ENCODE peak calls at places on chromosomes 2 and 18, in four cellular contexts. P, Z, B and K are unnamed samples. For H3K4me1, the result is how much of the 10 kb centered on the place peaks cover.

GRCh38 chr18:12606592-12607315 is 51.2 kb downstream of the SPIRE1 start:
- DNase-seq in P (peak), Z (peak), B (peak), K (peak)

GRCh38 chr2:190849774-190850173 is 30.8 kb upstream of the GLS start:
- DNase-seq in P (peak), Z (peak), B (peak), K (peak)

GRCh38 chr2:100408941-100409340 is 8.5 kb downstream of the CHST10 start:
- DNase-seq in P (no peak), Z (no peak), B (no peak), K (no peak)

GRCh38 chr2:176200971-176201370 is 12.5 kb downstream of the HOXD1 start:
- DNase-seq in P (no peak), Z (no peak), B (no peak), K (no peak)

GRCh38 chr18:33837191-33837590 is 259.2 kb downstream of the ASXL3 start:
- DNase-seq in P (no peak), Z (no peak), B (no peak), K (no peak)

GRCh38 chr2:106537047-106537446 is 49.9 kb downstream of the CD8B2 start:
- DNase-seq in P (no peak), Z (no peak), B (no peak), K (no peak)

GRCh38 chr18:13615432-13615861 is 110.9 kb downstream of the FAM210A start:
- DNase-seq in P (peak), Z (peak), B (no peak), K (peak)

GRCh38 chr2:96691022-96691612 is 48.6 kb downstream of the FER1L5 start:
- DNase-seq in P (no peak), Z (no peak), B (no peak), K (no peak)

GRCh38 chr2:102048465-102048864 is 56.7 kb downstream of the IL1R2 start:
- DNase-seq in P (peak), Z (peak), B (no peak), K (peak)

GRCh38 chr2:216632952-216633615 is at the start of gene IGFBP2:
- DNase-seq in P (peak), Z (peak), B (peak), K (peak)

GRCh38 chr18:9126337-9126736 is 10.2 kb upstream of the ANKRD12 start:
- DNase-seq in P (no peak), Z (no peak), B (no peak), K (no peak)

GRCh38 chr2:133871810-133872209 is 303.5 kb upstream of the NCKAP5 start:
- DNase-seq in P (peak), Z (no peak), B (peak), K (peak)

GRCh38 chr2:1750270-1750934 is 6.1 kb upstream of the PXDN start:
- DNase-seq in P (no peak), Z (no peak), B (no peak), K (no peak)

GRCh38 chr2:65527451-65528240 is 95.2 kb upstream of the SPRED2 start:
- DNase-seq in P (no peak), Z (no peak), B (no peak), K (no peak)

GRCh38 chr2:200127852-200128251 is 172.5 kb downstream of the MAIP1 start:
- DNase-seq in P (peak), Z (no peak), B (no peak), K (peak)

GRCh38 chr2:25976884-25977741 is 5.2 kb downstream of the KIF3C start:
- DNase-seq in P (peak), Z (no peak), B (peak), K (peak)

GRCh38 chr2:44836174-44836573 is 105.3 kb upstream of the SIX3 start:
- DNase-seq in P (no peak), Z (no peak), B (no peak), K (no peak)

GRCh38 chr2:75720525-75720924 is 9.8 kb upstream of the GCFC2 start:
- DNase-seq in P (no peak), Z (no peak), B (no peak), K (no peak)

GRCh38 chr18:34122724-34123334 is 101.9 kb downstream of the NOL4 start:
- DNase-seq in P (peak), Z (peak), B (peak), K (peak)

GRCh38 chr2:39228413-39229209 is 15.2 kb downstream of the CDKL4 start:
- DNase-seq in P (peak), Z (no peak), B (no peak), K (peak)

GRCh38 chr2:39232141-39232540 is 11.6 kb downstream of the CDKL4 start:
- DNase-seq in P (peak), Z (no peak), B (no peak), K (peak)

GRCh38 chr2:39225564-39225963 is 18.2 kb downstream of the CDKL4 start:
- DNase-seq in P (no peak), Z (no peak), B (no peak), K (no peak)

GRCh38 chr2:39223909-39224308 is 19.9 kb downstream of the CDKL4 start:
- DNase-seq in P (no peak), Z (no peak), B (no peak), K (no peak)

GRCh38 chr2:39227628-39228412 is 15.9 kb downstream of the CDKL4 start:
- DNase-seq in P (peak), Z (peak), B (peak), K (peak)
- H3K4me3 ChIP-seq in P (peak), Z (peak), B (no peak), K (peak)

DNA sequence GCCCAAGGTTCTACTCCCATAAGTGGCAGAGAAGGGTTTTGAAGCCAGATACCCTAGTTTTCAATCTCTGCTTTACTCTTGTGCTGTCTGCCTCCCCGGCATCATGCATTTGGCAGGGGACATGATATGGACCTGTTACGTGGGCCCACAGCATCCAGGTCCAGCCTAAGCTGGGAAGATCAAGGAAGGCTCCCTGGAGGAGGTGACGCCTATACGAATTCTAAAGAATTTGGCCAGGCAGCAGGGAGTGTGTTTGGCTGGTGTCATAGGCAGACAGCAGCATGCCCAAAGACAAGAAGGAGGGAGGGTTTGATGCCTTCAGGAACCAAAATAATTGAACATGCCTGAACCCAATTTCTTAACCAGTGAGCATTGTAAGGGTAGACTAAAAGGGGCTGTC is 21.2 kb downstream of the NRP2 start:
- DNase-seq in P (no peak), Z (no peak), B (no peak), K (no peak)
- H3K4me1 ChIP-seq in P (under half), Z (half or more), B (under half), K (half or more)

DNA sequence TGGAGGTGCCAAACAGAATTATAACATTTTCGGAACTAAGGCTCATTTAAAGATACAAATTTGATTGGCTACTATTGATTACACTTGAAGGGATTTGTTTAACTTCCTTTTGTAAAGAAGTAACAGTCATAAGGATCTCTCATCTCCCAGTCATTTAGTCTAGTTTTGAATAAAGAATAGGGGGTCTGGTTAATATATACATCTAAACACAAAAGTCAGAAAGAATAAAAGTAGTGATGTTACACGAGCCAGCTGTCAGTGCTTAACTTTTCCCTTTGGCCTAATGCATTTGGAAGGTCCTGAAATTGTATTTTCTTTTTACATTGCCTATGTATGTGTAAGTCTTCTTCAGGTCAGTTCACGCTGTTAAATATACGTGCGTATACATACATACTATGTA is 8.1 kb downstream of the SEPTIN2 start:
- DNase-seq in P (no peak), Z (no peak), B (no peak), K (no peak)
- H3K9ac ChIP-seq in P (no peak), Z (no peak), B (no peak), K (peak)

GRCh38 chr2:173160618-173161017 is 85.0 kb downstream of the MAP3K20 start:
- DNase-seq in P (no peak), Z (no peak), B (no peak), K (no peak)

GRCh38 chr2:173157894-173158293 is 82.2 kb downstream of the MAP3K20 start:
- DNase-seq in P (no peak), Z (no peak), B (no peak), K (no peak)

GRCh38 chr2:173159794-173160463 is 84.3 kb downstream of the MAP3K20 start:
- DNase-seq in P (peak), Z (peak), B (peak), K (peak)

GRCh38 chr2:173161516-173161915 is 85.9 kb downstream of the MAP3K20 start:
- DNase-seq in P (no peak), Z (no peak), B (no peak), K (no peak)

DNA sequence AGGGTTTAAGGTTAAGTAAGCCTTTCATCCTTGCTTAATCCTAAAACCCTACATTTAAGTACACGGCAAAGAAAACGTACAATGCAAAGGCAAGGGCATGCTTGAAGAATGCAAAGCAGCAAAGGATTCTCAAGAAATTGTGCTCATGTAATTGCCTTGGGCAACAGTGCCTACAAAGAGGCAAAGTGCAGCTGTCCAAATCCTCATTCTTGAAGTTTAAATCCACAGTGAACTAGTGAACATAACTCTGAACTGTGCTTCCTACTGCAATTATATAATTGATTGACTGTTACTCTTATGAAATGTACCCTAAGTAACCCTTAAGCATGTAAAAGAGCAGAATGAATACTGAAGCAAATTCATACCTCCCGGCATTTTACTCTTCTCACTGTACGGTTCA is 85.4 kb downstream of the MAP3K20 start:
- DNase-seq in P (no peak), Z (no peak), B (no peak), K (peak)
- H3K4me3 ChIP-seq in P (no peak), Z (no peak), B (no peak), K (peak)

GRCh38 chr2:20614201-20615045 is 36.5 kb downstream of the HS1BP3 start:
- DNase-seq in P (peak), Z (peak), B (peak), K (no peak)
- H3K4me1 ChIP-seq in P (under half), Z (under half), B (under half), K (under half)

DNA sequence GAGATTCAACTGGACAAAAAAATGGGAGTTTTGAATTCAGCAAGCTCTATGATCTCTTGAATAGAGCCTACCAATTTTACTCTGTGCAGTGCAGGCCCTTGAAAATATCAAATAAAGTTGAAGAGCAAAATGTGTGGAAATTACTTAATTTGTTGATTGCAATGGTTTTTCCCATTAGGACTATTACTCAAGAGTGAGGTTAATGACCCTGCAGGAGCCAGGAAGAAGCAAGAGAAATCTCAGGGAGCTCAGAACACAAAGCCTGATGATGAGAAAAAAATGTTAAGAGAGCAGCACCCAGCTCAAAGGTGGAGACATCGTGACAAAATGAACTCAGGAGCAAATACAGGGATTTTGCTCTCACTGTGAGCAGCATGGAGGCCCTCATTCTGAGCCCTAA is 337.6 kb upstream of the TRIB2 start:
- DNase-seq in P (no peak), Z (no peak), B (no peak), K (no peak)
- H3K9ac ChIP-seq in P (no peak), Z (no peak), B (no peak), K (no peak)

GRCh38 chr18:44744206-44745180 is 63.8 kb downstream of the SETBP1 start:
- DNase-seq in P (no peak), Z (no peak), B (no peak), K (no peak)
- H3K4me3 ChIP-seq in P (no peak), Z (no peak), B (no peak), K (no peak)

DNA sequence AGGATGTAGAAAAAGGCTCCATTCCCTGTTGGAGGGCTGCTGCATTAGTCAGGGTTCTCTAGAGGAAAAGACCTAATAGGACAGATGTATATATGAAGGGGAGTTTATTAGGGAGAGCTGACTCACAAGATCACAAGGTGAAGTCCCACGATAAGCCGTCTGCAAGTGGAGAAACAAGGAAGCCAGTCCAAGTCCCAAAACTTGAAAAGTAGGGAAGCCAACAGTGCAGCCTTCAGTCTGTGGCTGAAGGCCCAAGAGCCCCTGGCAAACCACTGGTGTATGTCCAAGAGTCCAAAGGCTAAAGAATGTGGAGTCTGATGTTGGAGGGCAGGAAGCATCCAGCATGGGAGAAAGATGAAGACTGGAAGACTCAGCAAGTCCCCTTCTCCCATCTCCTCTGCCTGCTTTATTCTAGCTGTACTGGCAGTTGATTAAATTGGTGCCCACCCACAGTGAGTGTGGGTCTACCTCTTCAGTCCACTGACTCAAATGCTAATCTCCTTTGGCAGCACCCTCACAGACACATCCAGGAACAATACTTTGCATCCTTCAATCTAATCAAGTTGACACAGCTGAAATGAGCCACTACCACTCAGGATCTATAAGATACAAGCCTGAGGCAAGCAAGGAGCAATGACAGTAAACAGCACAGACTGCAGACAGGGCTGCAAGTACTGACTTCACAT is 30.0 kb upstream of the ATG16L1 start:
- DNase-seq in P (peak), Z (peak), B (peak), K (no peak)
- H3K4me1 ChIP-seq in P (under half), Z (under half), B (under half), K (under half)